ENCODE peak calls at places on chromosomes 13 and 19, in ten cellular contexts. J, X, M, O, K, V, S, H, E and Q are unnamed samples.

GRCh38 chr19:56150358-56150757 is 9.3 kb downstream of the ZNF444 start:
- DNase-seq in K (no peak), M (no peak), O (no peak), H (no peak), E (no peak), X (no peak), S (no peak), J (no peak), V (no peak), Q (no peak)

GRCh38 chr19:47377801-47378200 is 28.7 kb downstream of the DHX34 start:
- DNase-seq in H (no peak), K (no peak), V (no peak), S (no peak), O (no peak), X (no peak), J (no peak), E (no peak), M (no peak), Q (no peak)

GRCh38 chr19:17467471-17468301 is 2.6 kb upstream of the SLC27A1 start:
- DNase-seq in X (no peak), V (no peak), K (no peak), J (no peak), E (no peak), H (no peak), O (no peak), S (no peak), M (no peak), Q (no peak)

GRCh38 chr19:8324186-8325050 is 3.1 kb downstream of the RPS28 start:
- DNase-seq in M (no peak), V (no peak), K (peak), H (no peak), E (no peak), X (no peak), S (no peak), O (no peak), J (no peak), Q (no peak)

GRCh38 chr13:113820813-113821651 is 42.8 kb downstream of the GAS6 start:
- DNase-seq in V (no peak), H (peak), M (no peak), O (peak), S (peak), X (peak), J (no peak), K (peak), E (peak), Q (no peak)

GRCh38 chr19:56261145-56261544 is 11.4 kb upstream of the EDDM13 start:
- DNase-seq in O (no peak), H (no peak), M (no peak), X (no peak), K (peak), V (no peak), S (no peak), E (no peak), J (no peak), Q (no peak)

GRCh38 chr13:98216135-98216565 is 39.1 kb upstream of the RNF113B start:
- DNase-seq in H (peak), J (no peak), K (peak), X (no peak), E (peak), S (no peak), O (no peak), V (no peak), M (no peak), Q (no peak)

GRCh38 chr13:63855457-63856118 is 2439.9 kb upstream of the PCDH20 start:
- DNase-seq in M (no peak), J (no peak), O (no peak), K (no peak), X (no peak), S (no peak), H (peak), V (no peak), E (no peak), Q (no peak)

GRCh38 chr19:58361900-58362271 is 665 bp downstream of the ZNF497 start:
- DNase-seq in X (no peak), M (no peak), K (peak), V (no peak), J (peak), O (peak), H (peak), S (peak), E (no peak), Q (peak)

GRCh38 chr13:40116008-40116407 is 460.5 kb downstream of the COG6 start:
- DNase-seq in S (no peak), X (no peak), E (peak), V (no peak), M (no peak), H (peak), K (no peak), O (peak), J (no peak), Q (peak)

GRCh38 chr13:97946951-97947588 is 6.4 kb upstream of the IPO5 start:
- DNase-seq in S (no peak), H (peak), J (no peak), X (no peak), O (no peak), V (no peak), E (peak), K (no peak), M (no peak), Q (no peak)

GRCh38 chr19:51501594-51502263 is at the start of gene SIGLEC12:
- DNase-seq in S (no peak), E (no peak), V (no peak), X (peak), K (no peak), M (no peak), O (no peak), J (no peak), H (no peak), Q (no peak)

GRCh38 chr13:92346046-92346445 is 880.6 kb upstream of the GPC6 start:
- DNase-seq in X (no peak), E (no peak), S (no peak), J (peak), V (no peak), M (no peak), O (no peak), H (no peak), K (no peak), Q (no peak)

GRCh38 chr13:26220575-26220974 is 1.5 kb downstream of the RNF6 start:
- DNase-seq in S (no peak), J (no peak), H (peak), K (no peak), M (no peak), E (peak), X (no peak), O (peak), V (no peak), Q (no peak)

GRCh38 chr13:31009166-31009565 is 76.7 kb downstream of the TEX26 start:
- DNase-seq in S (no peak), J (no peak), K (no peak), V (no peak), E (peak), M (no peak), O (no peak), H (no peak), X (no peak), Q (no peak)

GRCh38 chr13:26325876-26326275 is 71.9 kb downstream of the CDK8 start:
- DNase-seq in J (no peak), M (no peak), K (no peak), O (no peak), E (no peak), X (no peak), H (peak), S (no peak), V (no peak), Q (no peak)

GRCh38 chr13:100349594-100349993 is 239.0 kb downstream of the GGACT start:
- DNase-seq in V (no peak), X (no peak), K (no peak), J (no peak), H (no peak), S (no peak), M (no peak), O (no peak), E (no peak), Q (no peak)

GRCh38 chr13:33676700-33677048 is 141.3 kb upstream of the RFC3 start:
- DNase-seq in O (peak), X (no peak), V (no peak), E (peak), H (peak), J (no peak), M (peak), K (peak), S (no peak), Q (peak)

GRCh38 chr19:44498988-44499387 is 1.3 kb downstream of the ZNF180 start:
- DNase-seq in J (no peak), O (no peak), E (no peak), V (no peak), S (no peak), H (no peak), M (no peak), K (no peak), X (no peak), Q (no peak)

GRCh38 chr19:40398417-40399056 is 8.6 kb upstream of the HIPK4 start:
- DNase-seq in O (peak), V (no peak), E (peak), X (no peak), H (no peak), S (peak), M (no peak), K (peak), J (no peak), Q (no peak)

GRCh38 chr13:103243495-103243894 is 177.3 kb upstream of the SLC10A2 start:
- DNase-seq in X (no peak), H (no peak), K (no peak), O (no peak), E (no peak), V (no peak), S (no peak), J (no peak), M (no peak), Q (no peak)

GRCh38 chr13:103299079-103299478 is 232.9 kb upstream of the SLC10A2 start:
- DNase-seq in V (no peak), H (no peak), S (no peak), X (no peak), E (no peak), J (no peak), O (peak), K (peak), M (no peak), Q (no peak)

GRCh38 chr19:55316646-55317045 is 8.5 kb downstream of the TMEM150B start:
- DNase-seq in H (no peak), M (no peak), K (no peak), E (no peak), O (no peak), J (no peak), S (no peak), V (no peak), X (no peak), Q (no peak)

DNA sequence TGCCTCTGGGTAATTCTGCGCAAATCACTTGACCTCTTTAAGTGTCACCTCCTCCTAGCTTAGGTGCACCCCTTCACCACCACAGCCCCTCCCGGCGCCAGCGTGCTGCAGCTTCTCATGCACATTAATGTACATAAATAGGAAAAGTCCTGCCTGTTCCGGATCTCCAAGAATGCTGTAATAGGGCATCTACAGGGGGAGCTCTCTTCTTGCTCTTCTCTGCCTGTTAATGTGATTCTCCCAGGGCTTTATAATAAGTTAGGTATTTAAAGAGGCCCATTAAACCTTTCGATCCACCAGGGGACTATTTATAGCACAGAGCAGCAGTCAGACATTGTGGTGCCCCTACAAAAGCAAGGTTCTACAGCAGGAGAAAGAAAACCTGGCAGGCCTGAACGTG is 35.3 kb downstream of the SOX1 start:
- DNase-seq in M (no peak), X (no peak), V (no peak), H (no peak), E (no peak), K (no peak), S (no peak), J (no peak), O (no peak), Q (no peak)
- TF ChIP-seq CTCF in M (peak), X (no peak), V (no peak), H (no peak), E (no peak), K (no peak), S (no peak), J (no peak), O (peak), Q (no peak)

GRCh38 chr13:24148414-24149305 is 11.9 kb upstream of the SPATA13 start:
- DNase-seq in V (no peak), H (peak), X (no peak), S (no peak), M (no peak), O (peak), J (peak), K (no peak), E (peak), Q (peak)
- TF ChIP-seq CTCF in V (no peak), H (peak), X (peak), S (no peak), M (no peak), O (no peak), J (no peak), K (no peak), E (no peak), Q (no peak)

DNA sequence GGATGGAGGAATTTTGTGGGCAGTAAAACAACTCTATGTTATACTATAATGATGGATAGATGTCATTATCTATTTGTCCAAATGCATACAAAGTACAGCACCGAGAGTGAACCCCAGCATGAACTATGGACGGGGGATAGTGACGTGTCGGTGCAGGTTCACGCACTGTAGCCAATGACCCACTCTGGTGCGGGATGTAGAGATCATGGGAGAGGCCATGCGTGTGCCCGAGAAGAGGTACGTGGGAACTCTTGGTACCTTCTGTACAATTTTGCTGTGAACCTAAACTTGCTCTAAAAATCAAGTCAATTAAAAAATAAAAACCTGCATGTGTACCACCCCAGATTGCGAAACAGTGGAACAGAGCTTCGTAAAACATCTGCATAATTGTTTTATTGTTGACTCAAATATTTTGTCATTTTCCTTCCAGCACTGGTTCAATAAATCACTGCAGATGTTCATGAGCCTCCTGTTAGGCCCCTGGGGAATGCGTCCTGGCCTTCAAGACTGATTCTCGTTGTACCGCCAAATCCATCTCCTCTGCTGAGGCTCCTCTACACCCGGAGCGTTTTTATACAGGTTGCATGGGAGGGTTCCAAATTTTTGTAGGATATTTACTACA is 30.9 kb downstream of the COL4A1 start:
- DNase-seq in J (no peak), E (no peak), K (no peak), V (no peak), H (no peak), O (no peak), X (peak), M (no peak), S (no peak), Q (no peak)
- TF ChIP-seq CTCF in J (no peak), E (no peak), K (no peak), V (no peak), H (no peak), O (no peak), X (no peak), M (no peak), S (no peak), Q (no peak)

DNA sequence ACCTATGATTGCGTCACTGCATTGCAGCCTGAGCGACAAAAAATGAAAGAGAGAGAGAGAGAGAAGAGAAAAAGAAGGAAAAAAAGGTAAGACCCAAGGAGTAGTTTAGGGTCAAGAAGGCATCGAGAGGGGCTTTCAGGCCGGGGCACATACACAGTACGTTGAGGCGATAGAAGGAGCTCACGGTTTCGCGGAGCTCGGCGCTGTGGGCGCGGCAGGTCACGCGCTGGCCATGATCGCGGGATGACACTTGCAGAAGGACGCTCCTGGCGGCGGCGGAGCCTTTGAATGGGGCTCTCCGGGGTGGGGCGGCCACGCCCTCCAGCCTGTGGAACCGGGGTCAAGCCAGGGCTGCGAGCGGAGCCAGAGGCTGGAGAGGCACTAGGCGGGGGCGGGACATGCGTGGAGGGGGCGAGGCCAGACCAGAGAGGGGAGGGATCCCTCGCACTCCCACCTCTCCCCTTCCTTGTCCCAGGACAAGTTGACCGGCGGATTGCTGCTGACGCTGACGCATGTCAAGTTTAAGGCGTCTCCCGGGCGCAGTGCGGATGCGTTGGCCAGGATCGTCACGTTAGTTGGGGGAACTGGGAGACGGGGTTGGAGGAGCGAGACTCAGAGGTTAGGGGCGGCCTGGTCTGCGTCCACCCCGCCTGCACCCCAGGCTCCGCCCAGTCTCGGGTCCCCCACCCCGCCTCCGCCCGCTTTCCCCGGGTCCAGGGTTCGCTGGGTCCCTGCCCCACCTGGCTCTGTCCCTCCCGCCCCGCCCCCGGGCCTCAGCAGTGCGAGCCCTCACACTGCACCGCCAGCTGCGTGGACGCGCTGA is 6.9 kb downstream of the NPHS1 start:
- DNase-seq in X (no peak), E (no peak), V (no peak), K (peak), H (no peak), J (no peak), S (peak), O (peak), M (peak), Q (peak)
- TF ChIP-seq CTCF in X (no peak), E (no peak), V (no peak), K (no peak), H (no peak), J (no peak), S (no peak), O (no peak), M (no peak), Q (no peak)

DNA sequence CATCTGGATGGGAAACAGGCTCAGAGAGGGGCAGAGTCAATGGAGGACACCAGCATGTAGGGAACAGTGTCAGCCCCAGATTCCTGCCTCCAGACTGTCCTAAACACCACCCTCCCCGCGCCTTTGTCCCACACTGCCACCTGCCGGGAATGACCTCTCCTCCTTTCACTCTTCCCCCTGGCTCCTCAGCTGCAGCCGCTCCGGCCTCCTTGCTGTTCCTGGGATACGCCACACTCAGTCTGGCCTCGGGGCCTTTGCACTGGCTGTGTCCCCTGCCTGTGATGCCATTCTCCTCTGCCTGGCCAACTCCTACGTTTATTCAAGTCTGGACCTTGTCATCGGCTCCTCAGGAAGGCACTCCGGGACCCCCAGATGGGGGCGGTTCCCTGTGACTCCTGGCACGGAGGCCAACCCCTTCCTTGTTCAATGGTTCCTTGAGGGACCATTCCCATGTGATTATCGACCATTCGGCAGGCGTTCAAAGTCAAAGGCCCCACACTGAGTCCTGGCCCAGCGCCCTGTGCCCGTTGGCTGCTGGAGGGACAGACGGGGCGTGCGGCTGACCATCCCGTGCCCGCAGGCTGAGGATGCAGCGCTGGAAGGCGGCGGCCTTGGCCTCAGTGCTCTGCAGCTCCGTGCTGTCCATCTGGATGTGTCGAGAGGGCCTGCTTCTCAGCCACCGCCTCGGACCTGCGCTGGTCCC is 15.8 kb downstream of the FUT6 start:
- DNase-seq in O (no peak), J (no peak), S (no peak), E (no peak), H (no peak), V (no peak), K (peak), X (no peak), M (peak), Q (peak)
- TF ChIP-seq CTCF in O (peak), J (no peak), S (no peak), E (peak), H (peak), V (no peak), K (peak), X (peak), M (peak), Q (peak)